ENCODE peak calls at places on chromosomes 6 and 20, in ten cellular contexts. B is epithelial cell of proximal tubule; N is CD4-positive, alpha-beta T cell; C is nephron progenitor cell; L is lung; A is MCF 10A; K is mammary epithelial cell; I is A549; P is endodermal cell; F is lower leg skin. O is an unnamed sample.

GRCh38 chr20:38873050-38873581 is 53.1 kb upstream of the FAM83D start:
- DNase-seq in N (peak), K (no peak), B (no peak), P (no peak), C (no peak), F (no peak), A (no peak), I (no peak), L (no peak), O (no peak)

GRCh38 chr6:152669894-152670293 is 27.8 kb upstream of the MYCT1 start:
- DNase-seq in A (peak), B (peak), I (peak), P (no peak), F (no peak), L (no peak), C (no peak), N (no peak), K (peak), O (no peak)

GRCh38 chr20:38961530-38962043 is 557 bp upstream of the DHX35 start:
- DNase-seq in N (no peak), I (peak), P (no peak), A (no peak), K (no peak), F (no peak), C (no peak), L (no peak), B (no peak), O (no peak)

GRCh38 chr6:18720075-18720474 is 332.9 kb downstream of the RNF144B start:
- DNase-seq in L (no peak), I (no peak), P (no peak), F (no peak), A (no peak), N (no peak), B (no peak), K (no peak), C (no peak), O (no peak)

GRCh38 chr6:112595201-112595600 is 248.1 kb downstream of the RFPL4B start:
- DNase-seq in N (no peak), F (no peak), I (no peak), K (no peak), A (no peak), C (no peak), L (no peak), B (no peak), P (no peak), O (no peak)

GRCh38 chr6:55265409-55266114 is 61.7 kb upstream of the GFRAL start:
- DNase-seq in A (no peak), B (no peak), C (no peak), L (no peak), F (no peak), I (no peak), P (no peak), K (no peak), N (no peak), O (no peak)

GRCh38 chr6:16824804-16825777 is 63.8 kb upstream of the ATXN1 start:
- DNase-seq in N (no peak), L (no peak), I (no peak), B (no peak), F (no peak), P (no peak), A (no peak), C (no peak), K (no peak), O (no peak)

GRCh38 chr6:107495196-107495643 is 5.3 kb downstream of the SOBP start:
- DNase-seq in N (no peak), C (no peak), F (no peak), B (no peak), A (no peak), K (no peak), I (no peak), P (no peak), L (no peak), O (no peak)

GRCh38 chr6:2680264-2680908 is 70.3 kb downstream of the MYLK4 start:
- DNase-seq in N (no peak), B (no peak), I (no peak), L (no peak), A (no peak), F (no peak), P (no peak), C (no peak), K (no peak), O (no peak)

GRCh38 chr20:58710481-58711265 is 18.1 kb downstream of the NPEPL1 start:
- DNase-seq in N (no peak), F (peak), P (peak), A (no peak), I (no peak), K (no peak), C (no peak), L (peak), B (no peak), O (no peak)

GRCh38 chr20:63552481-63553249 is 1.3 kb upstream of the FNDC11 start:
- DNase-seq in C (no peak), B (no peak), A (no peak), L (no peak), F (no peak), P (peak), I (no peak), N (peak), K (peak), O (no peak)

GRCh38 chr6:155882527-155883333 is 427.1 kb upstream of the NOX3 start:
- DNase-seq in A (no peak), F (no peak), K (no peak), B (no peak), I (no peak), P (no peak), N (no peak), C (no peak), L (no peak), O (no peak)

GRCh38 chr20:4507288-4507719 is 214.4 kb upstream of the PRND start:
- DNase-seq in C (no peak), F (no peak), N (no peak), B (peak), P (no peak), A (peak), I (peak), L (no peak), K (peak), O (no peak)

GRCh38 chr20:50367104-50367674 is 143.0 kb upstream of the PTPN1 start:
- DNase-seq in I (no peak), C (no peak), F (no peak), N (no peak), B (no peak), K (no peak), A (no peak), L (no peak), P (no peak), O (no peak)

GRCh38 chr6:130811932-130812331 is 15.3 kb upstream of the SMLR1 start:
- DNase-seq in K (no peak), P (no peak), I (no peak), N (no peak), A (no peak), C (no peak), B (no peak), L (no peak), F (no peak), O (no peak)

GRCh38 chr20:46192376-46192944 is 74.3 kb downstream of the CD40 start:
- DNase-seq in A (no peak), C (peak), N (no peak), B (no peak), L (no peak), F (no peak), I (no peak), K (no peak), P (no peak), O (no peak)

GRCh38 chr6:22036267-22036666 is 260.6 kb downstream of the PRL start:
- DNase-seq in N (no peak), K (peak), L (peak), F (no peak), A (peak), I (peak), C (peak), P (peak), B (peak), O (no peak)

GRCh38 chr6:36368921-36369880 is 18.3 kb downstream of the ETV7 start:
- DNase-seq in F (no peak), B (peak), C (no peak), K (peak), A (peak), P (peak), N (no peak), I (no peak), L (peak), O (peak)

GRCh38 chr6:152085533-152085932 is 278.1 kb downstream of the ESR1 start:
- DNase-seq in C (no peak), N (no peak), F (no peak), A (peak), L (no peak), P (no peak), B (no peak), I (peak), K (peak), O (no peak)

GRCh38 chr6:159577564-159577963 is 115.5 kb downstream of the SOD2 start:
- DNase-seq in A (peak), N (no peak), L (peak), F (no peak), B (peak), P (peak), K (peak), I (no peak), C (no peak), O (no peak)

GRCh38 chr20:35277531-35278395 is at the start of gene MMP24OS:
- DNase-seq in B (no peak), C (peak), I (peak), N (peak), F (peak), K (peak), L (peak), A (peak), P (peak), O (peak)

GRCh38 chr20:22842793-22843192 is 192.3 kb upstream of the SSTR4 start:
- DNase-seq in K (no peak), A (no peak), B (no peak), C (no peak), F (no peak), L (no peak), I (no peak), N (no peak), P (peak), O (no peak)

GRCh38 chr20:5703542-5704215 is 46.5 kb upstream of the SHLD1 start:
- DNase-seq in B (no peak), N (no peak), L (no peak), F (no peak), K (no peak), P (no peak), C (no peak), A (no peak), I (no peak), O (no peak)

GRCh38 chr6:77986380-77987034 is 333.7 kb downstream of the MEI4 start:
- DNase-seq in N (no peak), I (no peak), K (no peak), F (no peak), B (no peak), A (no peak), C (no peak), L (no peak), P (no peak), O (no peak)

GRCh38 chr20:31712564-31713311 is 9.9 kb downstream of the BCL2L1 start:
- DNase-seq in F (peak), P (peak), I (peak), L (peak), A (peak), B (peak), K (peak), N (no peak), C (no peak), O (no peak)

GRCh38 chr6:70673054-70673453 is 5.4 kb downstream of the SMAP1 start:
- DNase-seq in L (no peak), I (no peak), K (no peak), P (no peak), A (no peak), F (no peak), B (no peak), N (no peak), C (no peak), O (no peak)

GRCh38 chr6:135087403-135087802 is 32.8 kb upstream of the HBS1L start:
- DNase-seq in K (no peak), L (no peak), F (no peak), I (peak), N (no peak), P (no peak), C (no peak), B (no peak), A (no peak), O (no peak)

GRCh38 chr6:167588181-167588919 is 238.4 kb upstream of the AFDN start:
- DNase-seq in K (no peak), F (no peak), A (no peak), C (no peak), B (no peak), L (no peak), N (no peak), I (no peak), P (peak), O (no peak)

GRCh38 chr6:149919834-149920225 is 3.1 kb downstream of the RAET1G start:
- DNase-seq in P (no peak), C (no peak), F (no peak), I (no peak), L (no peak), K (no peak), B (no peak), N (peak), A (no peak), O (no peak)

GRCh38 chr20:57522380-57522973 is 2.5 kb downstream of the CTCFL start:
- DNase-seq in C (no peak), L (no peak), F (no peak), A (no peak), I (no peak), P (no peak), K (no peak), N (no peak), B (no peak), O (no peak)

GRCh38 chr6:43396408-43397149 is 27.1 kb upstream of the ZNF318 start:
- DNase-seq in P (no peak), N (no peak), I (no peak), A (no peak), K (peak), F (no peak), L (peak), B (no peak), C (no peak), O (no peak)

GRCh38 chr6:106619223-106619622 is 10.1 kb downstream of the RTN4IP1 start:
- DNase-seq in B (no peak), C (no peak), A (no peak), L (no peak), N (no peak), I (no peak), F (no peak), K (no peak), P (no peak), O (no peak)

GRCh38 chr6:195861-196360 is 96.4 kb upstream of the DUSP22 start:
- DNase-seq in K (no peak), I (no peak), C (no peak), A (no peak), B (no peak), P (no peak), L (no peak), N (no peak), F (peak), O (no peak)

DNA sequence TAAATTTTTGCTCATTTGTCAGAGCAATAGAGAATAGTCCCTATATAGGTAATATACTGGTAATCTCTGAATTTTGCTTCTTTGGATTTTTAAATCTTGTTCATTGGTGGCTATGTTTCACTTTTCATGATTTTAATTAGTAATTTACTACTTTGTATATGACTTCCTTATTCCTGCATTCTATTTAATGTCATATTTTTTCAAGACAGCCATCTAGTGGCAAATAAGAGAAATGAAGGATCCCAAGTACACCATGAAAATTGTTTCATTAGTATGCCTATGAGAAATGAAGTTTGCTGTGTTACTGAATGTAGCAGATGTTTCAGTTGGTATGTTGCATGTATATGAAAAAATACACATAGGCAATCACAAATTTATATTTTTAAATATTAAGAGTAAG is 82.4 kb downstream of the ZNF292 start:
- DNase-seq in K (no peak), F (no peak), P (no peak), N (no peak), A (peak), I (peak), B (no peak), C (no peak), L (no peak), O (no peak)
- TF ChIP-seq CTCF in K (peak), F (no peak), P (peak), N (peak), A (peak), I (peak), B (peak), C (peak), L (peak), O (peak)

DNA sequence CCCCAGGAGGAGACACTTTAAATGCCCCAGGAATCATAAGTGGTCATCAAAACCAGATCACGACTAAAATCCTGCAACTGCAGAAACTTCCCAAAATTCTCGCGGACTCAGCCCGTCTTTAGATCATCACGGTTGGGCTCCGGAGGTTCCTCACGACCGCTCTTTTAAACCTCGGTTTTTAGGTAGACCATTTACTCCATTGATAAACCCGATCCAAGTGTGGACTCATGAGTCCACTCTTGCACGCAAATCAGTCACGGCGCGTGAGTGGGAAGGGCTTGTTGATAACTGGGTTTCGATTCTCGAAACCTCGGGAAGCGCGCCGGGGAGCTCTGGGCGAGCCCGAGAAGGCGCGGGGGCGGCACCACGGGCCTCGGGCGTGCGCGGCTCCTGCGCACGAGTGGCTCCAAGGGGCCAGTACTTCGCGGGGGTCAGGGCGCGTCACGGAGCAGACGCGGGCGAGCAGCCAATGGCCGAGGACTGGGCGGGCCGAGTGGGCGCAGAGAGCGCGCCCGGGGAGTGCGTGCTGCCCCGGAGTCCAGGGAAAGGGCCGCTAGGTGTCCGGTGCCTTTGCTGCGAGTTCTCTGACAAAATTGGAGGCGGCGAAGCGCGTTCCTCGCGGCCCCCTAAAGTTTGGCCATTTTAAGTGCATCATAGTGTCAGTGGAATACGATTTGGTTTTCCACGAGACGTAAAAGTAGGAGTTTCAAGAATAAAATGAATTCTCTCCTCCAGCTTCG is 658 bp upstream of the TENT5A start:
- DNase-seq in F (peak), L (peak), A (peak), K (peak), C (peak), P (peak), I (peak), B (no peak), N (peak), O (peak)
- TF ChIP-seq CTCF in F (no peak), L (no peak), A (no peak), K (no peak), C (no peak), P (no peak), I (no peak), B (peak), N (no peak), O (no peak)

GRCh38 chr6:13711384-13711725 is 280 bp downstream of the RANBP9 start:
- DNase-seq in N (no peak), C (no peak), A (no peak), B (no peak), F (no peak), K (no peak), L (no peak), I (no peak), P (no peak), O (peak)
- TF ChIP-seq CTCF in N (no peak), C (no peak), A (no peak), B (no peak), F (no peak), K (no peak), L (no peak), I (no peak), P (peak), O (no peak)

GRCh38 chr6:53811746-53812145 is 16.9 kb downstream of the LRRC1 start:
- DNase-seq in N (no peak), C (no peak), B (no peak), I (no peak), L (no peak), P (peak), A (no peak), F (no peak), K (no peak), O (no peak)
- TF ChIP-seq CTCF in N (no peak), C (no peak), B (no peak), I (no peak), L (no peak), P (no peak), A (no peak), F (no peak), K (no peak), O (no peak)

GRCh38 chr6:45351667-45352066 is 23.5 kb downstream of the RUNX2 start:
- DNase-seq in C (no peak), A (no peak), P (no peak), B (no peak), F (no peak), K (no peak), N (no peak), L (no peak), I (no peak), O (no peak)

GRCh38 chr6:45350186-45350585 is 22.1 kb downstream of the RUNX2 start:
- DNase-seq in C (no peak), B (no peak), A (no peak), N (no peak), L (no peak), K (no peak), P (no peak), F (no peak), I (no peak), O (no peak)

GRCh38 chr6:45353654-45354053 is 24.1 kb downstream of the SUPT3H start:
- DNase-seq in B (no peak), N (no peak), I (no peak), L (no peak), A (no peak), F (no peak), K (no peak), C (no peak), P (no peak), O (no peak)

DNA sequence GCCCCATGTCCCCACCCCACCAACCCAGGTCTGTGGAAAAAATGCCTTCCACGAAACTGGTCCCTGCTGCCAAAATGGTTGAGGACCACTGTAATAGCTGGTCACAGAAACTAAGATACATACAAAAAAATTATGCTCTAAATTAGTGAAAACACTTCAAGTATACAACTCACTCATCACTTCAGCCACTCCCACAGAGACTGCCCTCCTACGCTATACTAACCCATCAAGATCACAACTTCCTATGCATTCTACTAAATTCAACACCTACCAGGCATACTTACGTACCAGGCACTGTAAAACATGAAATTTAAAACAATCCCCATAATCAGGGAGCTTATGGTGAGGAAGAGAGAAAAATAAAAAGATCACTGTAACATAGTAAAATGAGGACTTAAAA is 22.9 kb downstream of the RUNX2 start:
- DNase-seq in K (no peak), I (no peak), C (no peak), B (no peak), N (no peak), F (no peak), A (no peak), L (no peak), P (no peak), O (no peak)
- TF ChIP-seq CTCF in K (no peak), I (no peak), C (no peak), B (no peak), N (no peak), F (no peak), A (no peak), L (no peak), P (no peak), O (no peak)

GRCh38 chr20:61535956-61536355 is 283.9 kb downstream of the CDH4 start:
- DNase-seq in L (no peak), A (no peak), N (no peak), B (no peak), K (no peak), I (no peak), C (no peak), P (no peak), F (no peak), O (no peak)
- TF ChIP-seq CTCF in L (no peak), A (no peak), N (no peak), B (no peak), K (no peak), I (no peak), C (no peak), P (peak), F (no peak), O (no peak)

O was measured in CD14-positive monocyte.